ENCODE peak calls at places on chromosomes 13 and 19, in eight cellular contexts. J is kidney, U is neural progenitor cell, Q is cardiac fibroblast, L is lung, P is AG10803, E is BJ, Z is IMR-90. Y is an unnamed sample.

GRCh38 chr19:50377051-50377441 is 789 bp downstream of the NR1H2 start:
- DNase-seq in J (no peak), U (no peak), E (no peak), L (no peak), P (no peak), Z (no peak), Q (no peak), Y (no peak)

GRCh38 chr13:75226092-75226491 is 255.9 kb downstream of the TBC1D4 start:
- DNase-seq in P (no peak), J (peak), Z (no peak), U (no peak), L (peak), Q (no peak), E (no peak), Y (no peak)

GRCh38 chr19:20078696-20079095 is 896 bp downstream of the ZNF90 start:
- DNase-seq in Z (peak), P (peak), U (peak), L (peak), J (peak), E (no peak), Q (peak), Y (peak)

GRCh38 chr19:53659292-53659691 is 27.5 kb downstream of the DPRX start:
- DNase-seq in E (no peak), L (no peak), U (peak), J (no peak), Q (peak), Z (no peak), P (no peak), Y (peak)

GRCh38 chr19:56174550-56174949 is 1.3 kb upstream of the GALP start:
- DNase-seq in Q (no peak), Z (no peak), P (no peak), L (no peak), E (no peak), U (no peak), J (no peak), Y (no peak)

GRCh38 chr19:45973564-45974338 is at the start of gene NOVA2:
- DNase-seq in Q (peak), L (peak), J (peak), U (peak), P (peak), Z (peak), E (no peak), Y (peak)

GRCh38 chr19:56884481-56884880 is 44.0 kb upstream of the PEG3 start:
- DNase-seq in E (no peak), Q (no peak), Z (no peak), U (no peak), P (no peak), L (no peak), J (no peak), Y (no peak)

GRCh38 chr13:34310539-34310938 is 492.6 kb downstream of the RFC3 start:
- DNase-seq in U (no peak), Q (no peak), E (no peak), Z (no peak), J (no peak), P (no peak), L (no peak), Y (no peak)

GRCh38 chr19:50720181-50720920 is 749 bp upstream of the SHANK1 start:
- DNase-seq in Q (no peak), U (no peak), P (no peak), Z (no peak), E (no peak), L (no peak), J (no peak), Y (no peak)

GRCh38 chr19:41371541-41371940 is 4.8 kb upstream of the TMEM91 start:
- DNase-seq in Z (no peak), Q (no peak), J (no peak), E (no peak), U (no peak), P (no peak), L (no peak), Y (no peak)

GRCh38 chr13:79910869-79911540 is 429.9 kb downstream of the SPRY2 start:
- DNase-seq in L (no peak), J (no peak), P (no peak), Z (no peak), Q (no peak), E (no peak), U (no peak), Y (no peak)

GRCh38 chr19:55112781-55113569 is 4.5 kb downstream of the PPP1R12C start:
- DNase-seq in U (no peak), J (peak), P (no peak), Q (no peak), L (no peak), E (no peak), Z (no peak), Y (peak)
- H3K4me3 ChIP-seq in U (no peak), J (no peak), P (no peak), Q (no peak), L (no peak), E (no peak), Z (no peak), Y (no peak)

GRCh38 chr19:13089139-13089856 is 13.4 kb downstream of the LYL1 start:
- DNase-seq in Z (no peak), Q (no peak), L (no peak), U (peak), J (no peak), P (no peak), E (no peak), Y (no peak)
- TF ChIP-seq CTCF in Z (peak), Q (peak), L (no peak), U (peak), J (no peak), P (peak), E (peak), Y (peak)

GRCh38 chr19:16904599-16904998 is 15.8 kb downstream of the F2RL3 start:
- DNase-seq in E (no peak), Z (no peak), P (no peak), J (no peak), U (no peak), L (no peak), Q (no peak), Y (no peak)

GRCh38 chr19:16902545-16902944 is 13.7 kb downstream of the F2RL3 start:
- DNase-seq in J (no peak), L (no peak), E (no peak), U (no peak), P (no peak), Z (no peak), Q (no peak), Y (no peak)

GRCh38 chr19:16901491-16902175 is 12.8 kb downstream of the F2RL3 start:
- DNase-seq in Q (no peak), E (no peak), L (no peak), Z (no peak), U (peak), P (no peak), J (no peak), Y (no peak)

GRCh38 chr19:16899566-16900075 is 10.8 kb downstream of the F2RL3 start:
- DNase-seq in L (no peak), Z (no peak), E (no peak), Q (peak), P (peak), J (no peak), U (peak), Y (peak)

GRCh38 chr19:16903347-16903746 is 14.5 kb downstream of the F2RL3 start:
- DNase-seq in J (no peak), E (no peak), L (no peak), Q (no peak), Z (no peak), U (no peak), P (no peak), Y (no peak)
- H3K4me3 ChIP-seq in J (no peak), E (no peak), L (no peak), Q (no peak), Z (no peak), U (no peak), P (no peak), Y (no peak)

GRCh38 chr13:32642858-32643257 is 56.6 kb downstream of the PDS5B start:
- DNase-seq in P (no peak), Z (no peak), J (no peak), U (no peak), E (no peak), Q (no peak), L (no peak), Y (no peak)
- TF ChIP-seq CTCF in P (no peak), Z (no peak), J (no peak), U (no peak), E (no peak), Q (no peak), L (no peak), Y (no peak)

Y was measured in fibroblast of villous mesenchyme.